ENCODE peak calls at places on chromosome 4, in four cellular contexts. L is Kasumi-1, P is T-helper 2 cell, K is GM23338. U is an unnamed sample.

GRCh38 chr4:37245391-37245954 is 930 bp downstream of the NWD2 start:
- DNase-seq in L (no peak), P (no peak), K (peak), U (no peak)

GRCh38 chr4:172736046-172736445 is 432.6 kb upstream of the GALNT7 start:
- DNase-seq in L (no peak), P (no peak), K (peak), U (no peak)

GRCh38 chr4:11625206-11625605 is 196.5 kb upstream of the HS3ST1 start:
- DNase-seq in L (no peak), P (no peak), K (no peak), U (no peak)

GRCh38 chr4:150323551-150324325 is 245.5 kb downstream of the DCLK2 start:
- DNase-seq in L (no peak), P (no peak), K (peak), U (no peak)

GRCh38 chr4:33696586-33696985 is 2547.7 kb downstream of the ARAP2 start:
- DNase-seq in L (no peak), P (no peak), K (no peak), U (no peak)

GRCh38 chr4:99637174-99637573 is 20.5 kb downstream of the C4orf54 start:
- DNase-seq in L (no peak), P (no peak), K (no peak), U (no peak)

GRCh38 chr4:81562093-81562492 is 90.4 kb upstream of the RASGEF1B start:
- DNase-seq in L (peak), P (no peak), K (no peak), U (no peak)

GRCh38 chr4:1676605-1677525 is 7.2 kb downstream of the FAM53A start:
- DNase-seq in L (no peak), P (no peak), K (no peak), U (no peak)

GRCh38 chr4:139666735-139667266 is 1.2 kb downstream of the MGST2 start:
- DNase-seq in L (peak), P (no peak), K (peak), U (peak)

GRCh38 chr4:77076889-77077635 is 1.3 kb upstream of the CCNI start:
- DNase-seq in L (peak), P (no peak), K (no peak), U (no peak)

GRCh38 chr4:15413010-15413622 is 14.7 kb upstream of the C1QTNF7 start:
- DNase-seq in L (no peak), P (no peak), K (no peak), U (no peak)

GRCh38 chr4:113540859-113541258 is 220.7 kb downstream of the CAMK2D start:
- DNase-seq in L (no peak), P (no peak), K (no peak), U (no peak)

GRCh38 chr4:25568788-25569231 is 86.8 kb upstream of the SLC34A2 start:
- DNase-seq in L (no peak), P (no peak), K (no peak), U (no peak)